ENCODE peak calls at places on chromosomes 16 and 17, in six cellular contexts. B is amniotic stem cell; O is DMS 273 treated with DMSO at 0.1 percent for 48 hours; A is effector CD4-positive, alpha-beta T cell; Z is cardiac septum; T is mammary epithelial cell. V is an unnamed sample.

GRCh38 chr17:78351449-78352006 is 8.3 kb downstream of the SOCS3 start:
- DNase-seq in B (no peak), O (no peak), A (no peak), Z (peak), T (peak), V (no peak)

GRCh38 chr17:43018932-43019331 is 3.3 kb downstream of the VAT1 start:
- DNase-seq in B (no peak), O (no peak), A (no peak), Z (no peak), T (no peak), V (no peak)

GRCh38 chr17:59434429-59434828 is 103.0 kb downstream of the YPEL2 start:
- DNase-seq in B (no peak), O (no peak), A (no peak), Z (no peak), T (no peak), V (no peak)

GRCh38 chr16:50088302-50088701 is 22.5 kb downstream of the HEATR3 start:
- DNase-seq in B (no peak), O (no peak), A (no peak), Z (no peak), T (peak), V (no peak)

GRCh38 chr17:70875729-70876344 is 706.5 kb downstream of the KCNJ2 start:
- DNase-seq in B (no peak), O (no peak), A (no peak), Z (no peak), T (no peak), V (no peak)

GRCh38 chr17:50708050-50709000 is 611 bp upstream of the ANKRD40 start:
- DNase-seq in B (no peak), O (peak), A (no peak), Z (no peak), T (no peak), V (no peak)

GRCh38 chr16:49697631-49698030 is 158.3 kb downstream of the ZNF423 start:
- DNase-seq in B (no peak), O (no peak), A (no peak), Z (no peak), T (no peak), V (no peak)

GRCh38 chr17:29561541-29562517 is 5.0 kb downstream of the ABHD15 start:
- DNase-seq in B (no peak), O (no peak), A (no peak), Z (no peak), T (no peak), V (peak)

GRCh38 chr16:72502654-72503005 is 330.7 kb upstream of the PMFBP1 start:
- DNase-seq in B (no peak), O (no peak), A (no peak), Z (no peak), T (no peak), V (no peak)

GRCh38 chr16:50818380-50818779 is 76.5 kb downstream of the CYLD start:
- DNase-seq in B (no peak), O (no peak), A (no peak), Z (no peak), T (no peak), V (no peak)

GRCh38 chr17:68318103-68318991 is 27.1 kb downstream of the ARSG start:
- DNase-seq in B (no peak), O (no peak), A (no peak), Z (no peak), T (peak), V (no peak)

GRCh38 chr17:41691031-41691777 is 2.5 kb downstream of the EIF1 start:
- DNase-seq in B (no peak), O (no peak), A (no peak), Z (no peak), T (no peak), V (no peak)

GRCh38 chr17:64306850-64307463 is 43.9 kb upstream of the TEX2 start:
- DNase-seq in B (no peak), O (peak), A (peak), Z (no peak), T (peak), V (peak)

GRCh38 chr16:15427648-15428239 is 6.6 kb upstream of the BMERB1 start:
- DNase-seq in B (peak), O (peak), A (peak), Z (no peak), T (no peak), V (peak)

GRCh38 chr17:7583253-7584109 is at the start of gene MPDU1:
- DNase-seq in B (peak), O (peak), A (peak), Z (peak), T (peak), V (peak)

GRCh38 chr16:83011939-83012338 is 385.2 kb downstream of the CDH13 start:
- DNase-seq in B (no peak), O (no peak), A (no peak), Z (no peak), T (no peak), V (no peak)

GRCh38 chr17:32504166-32504990 is 17.6 kb downstream of the CDK5R1 start:
- DNase-seq in B (no peak), O (no peak), A (no peak), Z (no peak), T (no peak), V (no peak)

GRCh38 chr17:48134912-48135480 is 27.4 kb downstream of the SNX11 start:
- DNase-seq in B (no peak), O (no peak), A (no peak), Z (no peak), T (no peak), V (no peak)

GRCh38 chr17:66255112-66255511 is 25.9 kb upstream of the APOH start:
- DNase-seq in B (peak), O (peak), A (peak), Z (no peak), T (peak), V (peak)

V was measured in NCI-H524.